ENCODE peak calls at places on chromosomes 6 and 20, in seven cellular contexts. One of them, this sample, is unnamed.

GRCh38 chr20:11516448-11516847 is 401.2 kb upstream of the BTBD3 start:
- DNase-seq in transverse colon: no peak
- DNase-seq in left lung: no peak
- DNase-seq in WTC11: no peak
- DNase-seq in uterus: no peak
- DNase-seq in nephron progenitor cell: no peak
- DNase-seq in endothelial cell: no peak
- DNase-seq in this sample: no peak

GRCh38 chr6:100453701-100454521 is 10.8 kb downstream of the SIM1 start:
- DNase-seq in transverse colon: no peak
- DNase-seq in left lung: peak; percentile 68
- DNase-seq in WTC11: peak; percentile 77
- DNase-seq in uterus: no peak
- DNase-seq in nephron progenitor cell: peak; percentile 71
- DNase-seq in endothelial cell: peak; percentile 37
- DNase-seq in this sample: no peak

GRCh38 chr20:33076662-33077398 is 2.6 kb upstream of the BPIFB4 start:
- DNase-seq in transverse colon: no peak
- DNase-seq in left lung: no peak
- DNase-seq in WTC11: no peak
- DNase-seq in uterus: no peak
- DNase-seq in nephron progenitor cell: no peak
- DNase-seq in endothelial cell: peak; percentile 28
- DNase-seq in this sample: peak; percentile 17

GRCh38 chr20:38250607-38251006 is 9.9 kb downstream of the KIAA1755 start:
- DNase-seq in transverse colon: no peak
- DNase-seq in left lung: no peak
- DNase-seq in WTC11: no peak
- DNase-seq in uterus: no peak
- DNase-seq in nephron progenitor cell: no peak
- DNase-seq in endothelial cell: no peak
- DNase-seq in this sample: no peak

GRCh38 chr6:113908801-113909200 is 51.7 kb downstream of the MARCKS start:
- DNase-seq in transverse colon: no peak
- DNase-seq in left lung: no peak
- DNase-seq in WTC11: no peak
- DNase-seq in uterus: no peak
- DNase-seq in nephron progenitor cell: no peak
- DNase-seq in endothelial cell: no peak
- DNase-seq in this sample: no peak

GRCh38 chr6:99064769-99065168 is 117.0 kb upstream of the FBXL4 start:
- DNase-seq in transverse colon: no peak
- DNase-seq in left lung: no peak
- DNase-seq in WTC11: no peak
- DNase-seq in uterus: no peak
- DNase-seq in nephron progenitor cell: no peak
- DNase-seq in endothelial cell: no peak
- DNase-seq in this sample: no peak

GRCh38 chr6:44228433-44228832 is 5.0 kb downstream of the SLC29A1 start:
- DNase-seq in transverse colon: no peak
- DNase-seq in left lung: no peak
- DNase-seq in WTC11: no peak
- DNase-seq in uterus: no peak
- DNase-seq in nephron progenitor cell: no peak
- DNase-seq in endothelial cell: no peak
- DNase-seq in this sample: no peak

GRCh38 chr20:49913399-49914047 is 1.8 kb downstream of the SPATA2 start:
- DNase-seq in transverse colon: no peak
- DNase-seq in left lung: no peak
- DNase-seq in WTC11: no peak
- DNase-seq in uterus: no peak
- DNase-seq in nephron progenitor cell: no peak
- DNase-seq in endothelial cell: no peak
- DNase-seq in this sample: no peak

GRCh38 chr6:89290401-89291155 is 24.5 kb downstream of the GABRR2 start:
- DNase-seq in transverse colon: no peak
- DNase-seq in left lung: no peak
- DNase-seq in WTC11: no peak
- DNase-seq in uterus: no peak
- DNase-seq in nephron progenitor cell: no peak
- DNase-seq in endothelial cell: no peak
- DNase-seq in this sample: no peak

GRCh38 chr6:11298651-11299420 is 66.4 kb upstream of the NEDD9 start:
- DNase-seq in transverse colon: no peak
- DNase-seq in left lung: no peak
- DNase-seq in WTC11: peak; percentile 18
- DNase-seq in uterus: no peak
- DNase-seq in nephron progenitor cell: peak; percentile 36
- DNase-seq in endothelial cell: peak; percentile 10
- DNase-seq in this sample: no peak

GRCh38 chr6:130377371-130377770 is 11.6 kb downstream of the TMEM200A start:
- DNase-seq in transverse colon: no peak
- DNase-seq in left lung: no peak
- DNase-seq in WTC11: no peak
- DNase-seq in uterus: no peak
- DNase-seq in nephron progenitor cell: no peak
- DNase-seq in endothelial cell: no peak
- DNase-seq in this sample: no peak

GRCh38 chr6:75381878-75382633 is 97.5 kb upstream of the TMEM30A start:
- DNase-seq in transverse colon: no peak
- DNase-seq in left lung: no peak
- DNase-seq in WTC11: no peak
- DNase-seq in uterus: no peak
- DNase-seq in nephron progenitor cell: no peak
- DNase-seq in endothelial cell: no peak
- DNase-seq in this sample: no peak

GRCh38 chr6:75384116-75384515 is 99.5 kb upstream of the TMEM30A start:
- DNase-seq in transverse colon: no peak
- DNase-seq in left lung: no peak
- DNase-seq in WTC11: no peak
- DNase-seq in uterus: no peak
- DNase-seq in nephron progenitor cell: no peak
- DNase-seq in endothelial cell: no peak
- DNase-seq in this sample: no peak

GRCh38 chr6:75379536-75379935 is 94.9 kb upstream of the TMEM30A start:
- DNase-seq in transverse colon: no peak
- DNase-seq in left lung: no peak
- DNase-seq in WTC11: no peak
- DNase-seq in uterus: no peak
- DNase-seq in nephron progenitor cell: no peak
- DNase-seq in endothelial cell: no peak
- DNase-seq in this sample: no peak

GRCh38 chr6:75386050-75386770 is 101.6 kb upstream of the TMEM30A start:
- DNase-seq in transverse colon: no peak
- DNase-seq in left lung: no peak
- DNase-seq in WTC11: no peak
- DNase-seq in uterus: no peak
- DNase-seq in nephron progenitor cell: no peak
- DNase-seq in endothelial cell: no peak
- DNase-seq in this sample: no peak

DNA sequence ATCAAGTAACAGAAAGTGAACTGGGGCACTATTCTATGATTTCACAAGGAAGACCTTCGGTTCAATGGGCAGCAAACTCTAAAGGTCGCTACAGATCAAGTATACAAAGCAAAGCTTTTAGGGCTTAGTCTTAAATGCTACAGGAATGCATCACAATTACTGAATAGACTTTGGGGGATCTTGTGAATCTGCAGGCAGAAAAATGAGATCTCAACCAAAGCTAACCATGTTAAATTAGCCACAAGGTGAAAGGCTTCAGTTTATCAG is 98.0 kb upstream of the TMEM30A start:
- DNase-seq in transverse colon: no peak
- DNase-seq in left lung: no peak
- DNase-seq in WTC11: no peak
- DNase-seq in uterus: no peak
- DNase-seq in nephron progenitor cell: no peak
- DNase-seq in endothelial cell: no peak
- DNase-seq in this sample: no peak
- TF ChIP-seq CTCF in transverse colon: no peak
- TF ChIP-seq CTCF in left lung: no peak
- TF ChIP-seq CTCF in WTC11: no peak
- TF ChIP-seq CTCF in uterus: no peak
- TF ChIP-seq CTCF in nephron progenitor cell: no peak
- TF ChIP-seq CTCF in endothelial cell: no peak
- TF ChIP-seq CTCF in this sample: no peak

GRCh38 chr20:3040086-3040485 is 3.3 kb upstream of the GNRH2 start:
- DNase-seq in transverse colon: no peak
- DNase-seq in left lung: no peak
- DNase-seq in WTC11: no peak
- DNase-seq in uterus: no peak
- DNase-seq in nephron progenitor cell: no peak
- DNase-seq in endothelial cell: no peak
- DNase-seq in this sample: no peak
- TF ChIP-seq CTCF in transverse colon: no peak
- TF ChIP-seq CTCF in left lung: no peak
- TF ChIP-seq CTCF in WTC11: no peak
- TF ChIP-seq CTCF in uterus: no peak
- TF ChIP-seq CTCF in nephron progenitor cell: no peak
- TF ChIP-seq CTCF in endothelial cell: no peak
- TF ChIP-seq CTCF in this sample: no peak

DNA sequence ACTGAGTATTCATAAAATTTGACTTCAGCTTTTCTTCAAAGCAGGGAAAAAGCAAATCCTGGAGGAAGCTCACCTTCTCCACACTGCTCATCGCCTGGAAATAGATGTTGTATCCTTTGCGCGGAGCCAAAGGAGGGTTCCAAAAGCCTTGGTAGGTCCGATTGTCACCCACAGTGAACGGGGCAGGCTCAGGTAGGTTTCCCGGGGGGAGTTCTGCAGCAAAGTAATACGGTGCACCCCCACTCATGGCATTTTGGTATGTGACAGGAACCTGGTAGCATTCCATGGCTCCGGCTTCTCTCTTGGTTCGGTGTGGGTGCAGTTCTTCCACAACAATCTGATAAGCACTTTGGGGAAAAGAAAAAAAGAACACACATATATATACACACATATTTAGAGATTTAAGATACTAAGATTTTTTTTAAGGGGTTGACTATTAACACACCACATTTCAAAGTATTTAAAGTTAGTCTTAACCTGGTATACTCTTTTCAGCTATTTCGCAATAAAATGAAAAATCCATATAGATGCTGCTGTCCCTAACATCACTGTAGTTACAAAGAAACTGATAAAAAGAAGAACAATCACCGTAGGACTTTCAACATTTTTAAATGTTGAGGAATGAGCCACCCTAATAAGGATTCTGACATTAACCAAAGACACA is 166.7 kb upstream of the THEMIS start:
- DNase-seq in transverse colon: no peak
- DNase-seq in left lung: no peak
- DNase-seq in WTC11: no peak
- DNase-seq in uterus: no peak
- DNase-seq in nephron progenitor cell: no peak
- DNase-seq in endothelial cell: no peak
- DNase-seq in this sample: no peak
- TF ChIP-seq CTCF in transverse colon: no peak
- TF ChIP-seq CTCF in left lung: no peak
- TF ChIP-seq CTCF in WTC11: no peak
- TF ChIP-seq CTCF in uterus: no peak
- TF ChIP-seq CTCF in nephron progenitor cell: no peak
- TF ChIP-seq CTCF in endothelial cell: no peak
- TF ChIP-seq CTCF in this sample: no peak

GRCh38 chr6:168658059-168658458 is 217.1 kb downstream of the SMOC2 start:
- DNase-seq in transverse colon: no peak
- DNase-seq in left lung: no peak
- DNase-seq in WTC11: no peak
- DNase-seq in uterus: no peak
- DNase-seq in nephron progenitor cell: no peak
- DNase-seq in endothelial cell: no peak
- DNase-seq in this sample: no peak
- TF ChIP-seq CTCF in transverse colon: no peak
- TF ChIP-seq CTCF in left lung: no peak
- TF ChIP-seq CTCF in WTC11: no peak
- TF ChIP-seq CTCF in uterus: peak; percentile 9
- TF ChIP-seq CTCF in nephron progenitor cell: no peak
- TF ChIP-seq CTCF in endothelial cell: no peak
- TF ChIP-seq CTCF in this sample: no peak

DNA sequence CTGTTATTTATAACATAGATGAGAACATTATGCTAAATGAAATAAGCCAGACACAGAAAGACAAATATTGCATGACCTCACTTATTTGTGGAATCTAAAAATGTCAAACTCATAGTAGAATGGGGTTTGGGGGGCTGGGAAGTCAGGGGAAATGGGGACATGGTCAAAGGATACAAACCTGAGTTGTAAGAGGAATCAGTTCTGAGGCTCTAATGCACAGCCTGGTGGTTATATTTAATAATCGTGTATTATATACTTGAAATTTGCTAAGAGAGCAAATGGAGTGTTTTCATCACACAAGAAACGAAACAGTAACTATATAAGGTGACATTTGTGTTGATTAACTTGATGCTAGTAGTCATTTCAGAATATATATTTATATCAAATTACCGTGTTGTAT is 40.8 kb upstream of the GFOD1 start:
- DNase-seq in transverse colon: no peak
- DNase-seq in left lung: no peak
- DNase-seq in WTC11: no peak
- DNase-seq in uterus: no peak
- DNase-seq in nephron progenitor cell: no peak
- DNase-seq in endothelial cell: no peak
- DNase-seq in this sample: no peak
- TF ChIP-seq CTCF in transverse colon: no peak
- TF ChIP-seq CTCF in left lung: no peak
- TF ChIP-seq CTCF in WTC11: no peak
- TF ChIP-seq CTCF in uterus: no peak
- TF ChIP-seq CTCF in nephron progenitor cell: no peak
- TF ChIP-seq CTCF in endothelial cell: no peak
- TF ChIP-seq CTCF in this sample: no peak

GRCh38 chr6:132934496-132934895 is 120.1 kb downstream of the RPS12 start:
- DNase-seq in transverse colon: no peak
- DNase-seq in left lung: no peak
- DNase-seq in WTC11: no peak
- DNase-seq in uterus: no peak
- DNase-seq in nephron progenitor cell: no peak
- DNase-seq in endothelial cell: no peak
- DNase-seq in this sample: no peak
- TF ChIP-seq CTCF in transverse colon: no peak
- TF ChIP-seq CTCF in left lung: no peak
- TF ChIP-seq CTCF in WTC11: no peak
- TF ChIP-seq CTCF in uterus: no peak
- TF ChIP-seq CTCF in nephron progenitor cell: no peak
- TF ChIP-seq CTCF in endothelial cell: no peak
- TF ChIP-seq CTCF in this sample: no peak

This sample was measured in retinal pigment epithelial cell.